ENCODE peak calls at places on chromosome 3, in five cellular contexts. One of them, this sample, is unnamed.

GRCh38 chr3:23601020-23601822 is 204.5 kb upstream of the UBE2E1 start:
- DNase-seq in GM20000: no peak
- DNase-seq in epithelial cell of proximal tubule: peak
- DNase-seq in HFFc6: no peak
- DNase-seq in breast epithelium: no peak
- DNase-seq in this sample: no peak

GRCh38 chr3:189042832-189043231 is 128.9 kb upstream of the TPRG1 start:
- DNase-seq in GM20000: no peak
- DNase-seq in breast epithelium: no peak
- DNase-seq in epithelial cell of proximal tubule: no peak
- DNase-seq in HFFc6: no peak
- DNase-seq in this sample: no peak

GRCh38 chr3:155015776-155016451 is 64.2 kb upstream of the MME start:
- DNase-seq in HFFc6: no peak
- DNase-seq in GM20000: no peak
- DNase-seq in breast epithelium: no peak
- DNase-seq in epithelial cell of proximal tubule: no peak
- DNase-seq in this sample: no peak

GRCh38 chr3:106262976-106263375 is 394.2 kb upstream of the CBLB start:
- DNase-seq in HFFc6: no peak
- DNase-seq in GM20000: no peak
- DNase-seq in breast epithelium: no peak
- DNase-seq in epithelial cell of proximal tubule: no peak
- DNase-seq in this sample: no peak

GRCh38 chr3:172194702-172195392 is 155.5 kb downstream of the FNDC3B start:
- DNase-seq in HFFc6: no peak
- DNase-seq in epithelial cell of proximal tubule: no peak
- DNase-seq in GM20000: no peak
- DNase-seq in breast epithelium: no peak
- DNase-seq in this sample: no peak

GRCh38 chr3:170233532-170233931 is 11.3 kb downstream of the PRKCI start:
- DNase-seq in GM20000: no peak
- DNase-seq in HFFc6: peak
- DNase-seq in epithelial cell of proximal tubule: peak
- DNase-seq in breast epithelium: no peak
- DNase-seq in this sample: no peak

GRCh38 chr3:174620138-174620537 is 239.0 kb upstream of the NAALADL2 start:
- DNase-seq in HFFc6: peak
- DNase-seq in breast epithelium: no peak
- DNase-seq in epithelial cell of proximal tubule: no peak
- DNase-seq in GM20000: no peak
- DNase-seq in this sample: no peak

GRCh38 chr3:194194051-194194756 is 58.3 kb downstream of the HES1 start:
- DNase-seq in breast epithelium: no peak
- DNase-seq in HFFc6: no peak
- DNase-seq in epithelial cell of proximal tubule: no peak
- DNase-seq in GM20000: peak
- DNase-seq in this sample: no peak

GRCh38 chr3:135325726-135326245 is 530.7 kb downstream of the EPHB1 start:
- DNase-seq in breast epithelium: no peak
- DNase-seq in HFFc6: no peak
- DNase-seq in GM20000: no peak
- DNase-seq in epithelial cell of proximal tubule: no peak
- DNase-seq in this sample: no peak

GRCh38 chr3:156670652-156671051 is 3.7 kb upstream of the TIPARP start:
- DNase-seq in breast epithelium: no peak
- DNase-seq in GM20000: no peak
- DNase-seq in HFFc6: no peak
- DNase-seq in epithelial cell of proximal tubule: no peak
- DNase-seq in this sample: no peak

GRCh38 chr3:72657666-72658065 is 190.6 kb downstream of the SHQ1 start:
- DNase-seq in GM20000: peak
- DNase-seq in breast epithelium: no peak
- DNase-seq in HFFc6: no peak
- DNase-seq in epithelial cell of proximal tubule: no peak
- DNase-seq in this sample: no peak

GRCh38 chr3:24222165-24222805 is 272.4 kb downstream of the THRB start:
- DNase-seq in breast epithelium: no peak
- DNase-seq in HFFc6: peak
- DNase-seq in GM20000: no peak
- DNase-seq in epithelial cell of proximal tubule: no peak
- DNase-seq in this sample: no peak

GRCh38 chr3:7328339-7328738 is 467.4 kb downstream of the GRM7 start:
- DNase-seq in GM20000: no peak
- DNase-seq in epithelial cell of proximal tubule: no peak
- DNase-seq in breast epithelium: no peak
- DNase-seq in HFFc6: no peak
- DNase-seq in this sample: no peak

GRCh38 chr3:156604642-156605144 is 49.8 kb upstream of the SSR3 start:
- DNase-seq in epithelial cell of proximal tubule: no peak
- DNase-seq in GM20000: no peak
- DNase-seq in breast epithelium: no peak
- DNase-seq in HFFc6: no peak
- DNase-seq in this sample: no peak

GRCh38 chr3:112653881-112654300 is 12.9 kb upstream of the CCDC80 start:
- DNase-seq in breast epithelium: no peak
- DNase-seq in GM20000: no peak
- DNase-seq in HFFc6: peak
- DNase-seq in epithelial cell of proximal tubule: no peak
- DNase-seq in this sample: no peak

GRCh38 chr3:102165367-102165766 is 269.4 kb upstream of the ZPLD1 start:
- DNase-seq in HFFc6: peak
- DNase-seq in breast epithelium: no peak
- DNase-seq in epithelial cell of proximal tubule: peak
- DNase-seq in GM20000: no peak
- DNase-seq in this sample: no peak

GRCh38 chr3:71332813-71333212 is 250.7 kb downstream of the FOXP1 start:
- DNase-seq in HFFc6: no peak
- DNase-seq in breast epithelium: no peak
- DNase-seq in epithelial cell of proximal tubule: no peak
- DNase-seq in GM20000: no peak
- DNase-seq in this sample: no peak

GRCh38 chr3:71217640-71218222 is 365.8 kb downstream of the FOXP1 start:
- DNase-seq in HFFc6: no peak
- DNase-seq in epithelial cell of proximal tubule: no peak
- DNase-seq in GM20000: no peak
- DNase-seq in breast epithelium: no peak
- DNase-seq in this sample: no peak

GRCh38 chr3:51617597-51617996 is 53.5 kb upstream of the TEX264 start:
- DNase-seq in HFFc6: no peak
- DNase-seq in epithelial cell of proximal tubule: no peak
- DNase-seq in breast epithelium: no peak
- DNase-seq in GM20000: no peak
- DNase-seq in this sample: no peak

GRCh38 chr3:185330238-185330637 is 32.7 kb upstream of the MAP3K13 start:
- DNase-seq in GM20000: no peak
- DNase-seq in breast epithelium: no peak
- DNase-seq in HFFc6: no peak
- DNase-seq in epithelial cell of proximal tubule: no peak
- DNase-seq in this sample: no peak

GRCh38 chr3:43505351-43505750 is 116.5 kb downstream of the ANO10 start:
- DNase-seq in epithelial cell of proximal tubule: no peak
- DNase-seq in HFFc6: peak
- DNase-seq in GM20000: no peak
- DNase-seq in breast epithelium: no peak
- DNase-seq in this sample: no peak

GRCh38 chr3:88810455-88810854 is 297.0 kb upstream of the EPHA3 start:
- DNase-seq in HFFc6: no peak
- DNase-seq in GM20000: no peak
- DNase-seq in epithelial cell of proximal tubule: no peak
- DNase-seq in breast epithelium: no peak
- DNase-seq in this sample: no peak

GRCh38 chr3:88188436-88188835 is 38.7 kb downstream of the C3orf38 start:
- DNase-seq in epithelial cell of proximal tubule: no peak
- DNase-seq in HFFc6: no peak
- DNase-seq in breast epithelium: no peak
- DNase-seq in GM20000: no peak
- DNase-seq in this sample: no peak

GRCh38 chr3:46369675-46370132 is 1.0 kb upstream of the CCR5 start:
- DNase-seq in epithelial cell of proximal tubule: no peak
- DNase-seq in breast epithelium: no peak
- DNase-seq in HFFc6: no peak
- DNase-seq in GM20000: no peak
- DNase-seq in this sample: no peak

GRCh38 chr3:129039271-129040038 is 21.1 kb upstream of the GP9 start:
- DNase-seq in epithelial cell of proximal tubule: no peak
- DNase-seq in HFFc6: no peak
- DNase-seq in GM20000: no peak
- DNase-seq in breast epithelium: no peak
- DNase-seq in this sample: no peak

GRCh38 chr3:882526-882925 is 210.3 kb upstream of the CNTN6 start:
- DNase-seq in GM20000: no peak
- DNase-seq in epithelial cell of proximal tubule: peak
- DNase-seq in breast epithelium: no peak
- DNase-seq in HFFc6: no peak
- DNase-seq in this sample: no peak

GRCh38 chr3:30810617-30811016 is 83.8 kb downstream of the GADL1 start:
- DNase-seq in GM20000: no peak
- DNase-seq in epithelial cell of proximal tubule: no peak
- DNase-seq in breast epithelium: no peak
- DNase-seq in HFFc6: no peak
- DNase-seq in this sample: no peak

GRCh38 chr3:1805331-1805730 is 293.3 kb upstream of the CNTN4 start:
- DNase-seq in epithelial cell of proximal tubule: no peak
- DNase-seq in HFFc6: no peak
- DNase-seq in GM20000: no peak
- DNase-seq in breast epithelium: no peak
- DNase-seq in this sample: no peak

GRCh38 chr3:45684327-45684892 is 4.8 kb upstream of the SACM1L start:
- DNase-seq in breast epithelium: no peak
- DNase-seq in epithelial cell of proximal tubule: no peak
- DNase-seq in GM20000: no peak
- DNase-seq in HFFc6: no peak
- DNase-seq in this sample: no peak

DNA sequence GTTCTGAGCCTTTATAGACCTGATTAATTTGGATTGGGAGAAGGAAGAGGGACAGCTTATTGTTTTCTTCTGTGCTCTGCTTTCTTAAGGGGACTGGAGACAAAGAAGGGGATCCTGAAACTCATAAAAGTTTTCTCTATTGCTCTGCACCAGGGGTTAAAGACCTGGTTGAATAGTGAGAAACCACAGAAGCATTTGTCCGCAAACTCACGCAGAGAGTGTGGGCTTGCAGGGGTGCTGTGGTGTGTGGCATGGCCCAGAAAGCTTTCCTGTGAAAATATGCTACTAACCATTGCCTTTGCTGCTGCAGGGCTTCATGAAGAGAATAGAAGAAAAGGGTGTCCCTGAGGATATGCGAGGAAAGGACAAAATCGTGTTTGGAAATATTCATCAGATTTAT is 73.1 kb upstream of the UMPS start:
- DNase-seq in epithelial cell of proximal tubule: no peak
- DNase-seq in GM20000: no peak
- DNase-seq in HFFc6: no peak
- DNase-seq in breast epithelium: no peak
- DNase-seq in this sample: no peak
- TF ChIP-seq CTCF in epithelial cell of proximal tubule: no peak
- TF ChIP-seq CTCF in GM20000: no peak
- TF ChIP-seq CTCF in HFFc6: no peak
- TF ChIP-seq CTCF in breast epithelium: no peak
- TF ChIP-seq CTCF in this sample: no peak

DNA sequence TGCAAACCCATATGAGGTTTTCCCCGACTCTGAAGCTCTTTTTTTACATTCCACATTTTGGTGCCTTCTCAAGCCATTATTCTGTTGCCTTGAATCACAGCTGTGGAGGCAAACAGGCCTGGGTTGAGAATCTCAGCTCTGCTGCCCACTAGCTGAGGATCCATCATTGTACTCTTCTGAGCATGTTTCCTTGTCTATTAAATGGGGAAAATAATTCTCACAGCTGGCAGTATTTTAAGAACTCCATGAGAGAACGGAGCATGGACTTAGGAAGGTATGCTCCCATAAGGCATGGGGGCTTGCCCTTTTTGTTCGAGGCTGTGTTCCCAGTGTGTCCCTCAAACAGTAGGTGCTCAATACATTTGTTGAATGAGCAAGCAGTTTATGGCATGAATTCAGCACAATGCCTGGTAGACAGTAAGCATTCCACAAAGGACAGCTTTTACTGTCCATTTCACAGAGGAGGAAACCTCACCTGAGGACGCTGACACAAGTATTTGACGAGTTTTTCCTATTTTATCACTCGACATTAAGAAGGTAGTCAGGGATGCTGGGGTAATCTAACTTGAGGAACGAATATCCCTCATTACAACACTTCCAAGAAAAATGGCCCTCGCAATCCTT is 2.2 kb upstream of the PTPRG start:
- DNase-seq in HFFc6: peak
- DNase-seq in GM20000: no peak
- DNase-seq in breast epithelium: no peak
- DNase-seq in epithelial cell of proximal tubule: no peak
- DNase-seq in this sample: no peak
- TF ChIP-seq CTCF in HFFc6: peak
- TF ChIP-seq CTCF in GM20000: no peak
- TF ChIP-seq CTCF in breast epithelium: no peak
- TF ChIP-seq CTCF in epithelial cell of proximal tubule: peak
- TF ChIP-seq CTCF in this sample: no peak

DNA sequence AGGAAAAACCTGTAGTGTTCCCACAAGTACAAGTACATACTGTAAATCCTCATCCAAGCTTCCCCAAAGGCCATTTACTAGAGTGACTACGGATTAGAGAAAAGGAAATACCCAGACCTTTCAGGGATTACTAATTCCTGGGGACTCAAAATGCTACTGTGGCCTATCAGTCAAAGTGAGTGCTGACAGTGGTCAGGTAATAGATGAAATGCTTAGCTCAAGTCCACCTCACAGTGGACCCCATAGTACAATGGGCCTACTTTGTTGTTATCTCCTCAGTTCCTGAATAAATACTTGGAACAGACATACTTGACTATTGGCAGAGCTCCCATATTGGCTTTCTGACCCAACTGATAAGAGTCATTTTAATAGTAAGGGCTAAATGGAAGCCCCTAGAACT is 61.7 kb downstream of the MAP4 start:
- DNase-seq in breast epithelium: no peak
- DNase-seq in epithelial cell of proximal tubule: no peak
- DNase-seq in GM20000: no peak
- DNase-seq in HFFc6: no peak
- DNase-seq in this sample: no peak
- TF ChIP-seq CTCF in breast epithelium: no peak
- TF ChIP-seq CTCF in epithelial cell of proximal tubule: no peak
- TF ChIP-seq CTCF in GM20000: no peak
- TF ChIP-seq CTCF in HFFc6: no peak
- TF ChIP-seq CTCF in this sample: no peak

DNA sequence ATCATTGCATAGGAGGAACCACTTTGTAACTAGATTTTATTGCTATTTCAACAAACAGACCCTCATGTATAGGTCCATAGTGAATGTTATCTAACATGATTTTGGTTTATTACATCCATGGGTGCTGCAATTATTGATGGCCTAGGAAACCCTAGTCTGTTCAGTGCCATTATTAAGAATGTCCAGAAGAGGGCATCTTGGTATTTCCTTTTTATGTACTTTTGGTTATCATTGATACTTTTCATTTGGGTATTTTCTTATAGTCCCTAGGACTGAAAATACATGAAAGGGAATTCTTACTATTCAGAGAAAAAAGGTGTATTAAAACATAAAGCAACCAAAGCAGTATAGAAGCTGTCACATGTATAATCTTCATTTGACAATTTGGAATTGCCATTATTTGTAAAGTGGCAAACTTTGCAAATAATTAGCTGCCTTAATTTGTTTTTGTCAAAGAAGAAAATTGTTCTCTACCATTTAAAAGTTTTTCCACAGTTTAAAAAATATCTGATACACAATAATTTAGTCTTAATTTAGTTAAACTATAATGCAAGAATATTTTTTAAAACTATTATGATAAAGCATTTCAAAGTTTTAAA is 48.7 kb downstream of the CNOT10 start:
- DNase-seq in HFFc6: peak
- DNase-seq in GM20000: peak
- DNase-seq in epithelial cell of proximal tubule: peak
- DNase-seq in breast epithelium: no peak
- DNase-seq in this sample: no peak
- TF ChIP-seq CTCF in HFFc6: peak
- TF ChIP-seq CTCF in GM20000: peak
- TF ChIP-seq CTCF in epithelial cell of proximal tubule: peak
- TF ChIP-seq CTCF in breast epithelium: peak
- TF ChIP-seq CTCF in this sample: no peak

This sample was measured in omental fat pad.